ENCODE peak calls at places on chromosomes 7 and 10, in nine cellular contexts. N, F, D, C, P, W, L, E and Y are unnamed samples.

GRCh38 chr7:25253714-25254113 is 25.4 kb upstream of the NPVF start:
- DNase-seq in N (no peak), F (no peak), D (no peak), C (no peak), P (no peak), W (no peak), L (no peak), E (no peak), Y (no peak)

GRCh38 chr10:128278362-128278761 is 152.1 kb upstream of the MKI67 start:
- DNase-seq in N (no peak), F (no peak), D (no peak), C (no peak), P (no peak), W (no peak), L (no peak), E (no peak), Y (no peak)

GRCh38 chr10:73785721-73786511 is 510 bp downstream of the ZSWIM8 start:
- DNase-seq in N (peak), F (peak), D (peak), C (peak), P (peak), W (no peak), L (no peak), E (peak), Y (no peak)

GRCh38 chr7:92485267-92485892 is 7.6 kb upstream of the ERVW-1 start:
- DNase-seq in N (no peak), F (no peak), D (no peak), C (no peak), P (no peak), W (no peak), L (no peak), E (no peak), Y (no peak)

GRCh38 chr10:106147050-106147449 is 1017.5 kb downstream of the SORCS1 start:
- DNase-seq in N (no peak), F (no peak), D (no peak), C (no peak), P (no peak), W (no peak), L (no peak), E (no peak), Y (peak)

GRCh38 chr10:123573236-123574147 is 92.7 kb upstream of the GPR26 start:
- DNase-seq in N (peak), F (peak), D (no peak), C (peak), P (no peak), W (peak), L (no peak), E (peak), Y (peak)

GRCh38 chr7:92837214-92837749 is 909 bp upstream of the CDK6 start:
- DNase-seq in N (peak), F (no peak), D (no peak), C (no peak), P (peak), W (peak), L (no peak), E (no peak), Y (no peak)

GRCh38 chr7:151136515-151136908 is 31.0 kb downstream of the GBX1 start:
- DNase-seq in N (no peak), F (no peak), D (no peak), C (no peak), P (no peak), W (no peak), L (no peak), E (no peak), Y (no peak)

GRCh38 chr10:89269822-89270483 is 18.4 kb upstream of the LIPA start:
- DNase-seq in N (peak), F (peak), D (no peak), C (no peak), P (no peak), W (no peak), L (no peak), E (no peak), Y (no peak)

GRCh38 chr10:86599729-86600128 is 54.6 kb upstream of the OPN4 start:
- DNase-seq in N (no peak), F (peak), D (no peak), C (peak), P (no peak), W (no peak), L (no peak), E (peak), Y (no peak)

GRCh38 chr7:140451716-140452115 is 27.6 kb downstream of the MKRN1 start:
- DNase-seq in N (no peak), F (no peak), D (no peak), C (peak), P (no peak), W (no peak), L (no peak), E (no peak), Y (no peak)

GRCh38 chr10:75498866-75499265 is 67.4 kb downstream of the LRMDA start:
- DNase-seq in N (no peak), F (no peak), D (no peak), C (no peak), P (no peak), W (no peak), L (no peak), E (no peak), Y (no peak)

GRCh38 chr10:974038-974784 is 14.0 kb upstream of the GTPBP4 start:
- DNase-seq in N (peak), F (peak), D (no peak), C (no peak), P (peak), W (no peak), L (no peak), E (no peak), Y (no peak)

GRCh38 chr7:45591101-45591906 is 17.1 kb downstream of the ADCY1 start:
- DNase-seq in N (no peak), F (no peak), D (no peak), C (no peak), P (no peak), W (no peak), L (no peak), E (no peak), Y (no peak)

GRCh38 chr7:151940048-151940845 is 16.0 kb upstream of the GALNTL5 start:
- DNase-seq in N (peak), F (no peak), D (no peak), C (no peak), P (peak), W (no peak), L (no peak), E (no peak), Y (no peak)

GRCh38 chr10:31650010-31650409 is 278.6 kb downstream of the ARHGAP12 start:
- DNase-seq in N (peak), F (no peak), D (no peak), C (no peak), P (peak), W (no peak), L (no peak), E (peak), Y (no peak)

GRCh38 chr7:12814107-12814506 is 126.7 kb downstream of the ARL4A start:
- DNase-seq in N (no peak), F (no peak), D (no peak), C (no peak), P (no peak), W (no peak), L (no peak), E (no peak), Y (no peak)

GRCh38 chr7:121442845-121443244 is 46.7 kb upstream of the FAM3C start:
- DNase-seq in N (no peak), F (peak), D (no peak), C (peak), P (no peak), W (no peak), L (no peak), E (no peak), Y (no peak)